ENCODE peak calls at places on chromosomes 12 and 14, in six cellular contexts. M, X, F, N, W and J are unnamed samples.

GRCh38 chr14:53409974-53410373 is 256.9 kb upstream of the DDHD1 start:
- DNase-seq in M (no peak), X (no peak), F (no peak), N (no peak), W (no peak), J (peak)

GRCh38 chr14:33704486-33704885 is 246.4 kb downstream of the EGLN3 start:
- DNase-seq in M (no peak), X (no peak), F (no peak), N (no peak), W (no peak), J (no peak)

GRCh38 chr12:11026118-11026517 is 3.7 kb upstream of the TAS2R19 start:
- DNase-seq in M (no peak), X (no peak), F (no peak), N (no peak), W (no peak), J (no peak)

GRCh38 chr14:93954900-93955891 is 21.2 kb downstream of the ASB2 start:
- DNase-seq in M (peak), X (peak), F (peak), N (no peak), W (no peak), J (no peak)

GRCh38 chr12:5684989-5685388 is 253.1 kb downstream of the NTF3 start:
- DNase-seq in M (no peak), X (no peak), F (no peak), N (no peak), W (no peak), J (no peak)

GRCh38 chr14:84566109-84566508 is 963.8 kb upstream of the FLRT2 start:
- DNase-seq in M (no peak), X (no peak), F (no peak), N (no peak), W (no peak), J (no peak)

GRCh38 chr14:90536092-90536491 is 139.3 kb downstream of the CALM1 start:
- DNase-seq in M (no peak), X (no peak), F (no peak), N (no peak), W (no peak), J (no peak)

GRCh38 chr14:35956376-35957000 is 130.3 kb downstream of the BRMS1L start:
- DNase-seq in M (no peak), X (no peak), F (no peak), N (no peak), W (no peak), J (no peak)

GRCh38 chr12:113241191-113242017 is 20.1 kb downstream of the TPCN1 start:
- DNase-seq in M (peak), X (no peak), F (no peak), N (no peak), W (peak), J (peak)

GRCh38 chr12:98752726-98753125 is 107.6 kb downstream of the APAF1 start:
- DNase-seq in M (no peak), X (no peak), F (no peak), N (no peak), W (peak), J (no peak)

GRCh38 chr14:104938436-104938835 is 13.8 kb downstream of the PLD4 start:
- DNase-seq in M (no peak), X (no peak), F (no peak), N (no peak), W (no peak), J (no peak)

GRCh38 chr14:57863471-57863870 is 2.4 kb downstream of the SLC35F4 start:
- DNase-seq in M (no peak), X (no peak), F (no peak), N (no peak), W (no peak), J (no peak)

GRCh38 chr14:100827140-100827517 is 1.2 kb downstream of the MEG3 start:
- DNase-seq in M (no peak), X (no peak), F (no peak), N (no peak), W (no peak), J (no peak)

GRCh38 chr12:92629349-92630065 is 73.3 kb upstream of the PLEKHG7 start:
- DNase-seq in M (no peak), X (no peak), F (no peak), N (no peak), W (no peak), J (no peak)

GRCh38 chr14:104072586-104072985 is 12.9 kb upstream of the ASPG start:
- DNase-seq in M (no peak), X (no peak), F (no peak), N (no peak), W (no peak), J (no peak)

GRCh38 chr12:1047898-1048660 is 57.1 kb downstream of the ERC1 start:
- DNase-seq in M (no peak), X (no peak), F (no peak), N (no peak), W (no peak), J (no peak)

GRCh38 chr14:23469906-23470403 is 452 bp downstream of the NGDN start:
- DNase-seq in M (no peak), X (no peak), F (no peak), N (no peak), W (no peak), J (no peak)

GRCh38 chr12:95225645-95226212 is 8.1 kb downstream of the VEZT start:
- DNase-seq in M (no peak), X (no peak), F (no peak), N (no peak), W (no peak), J (no peak)

GRCh38 chr12:49030119-49030518 is 11.5 kb upstream of the PRKAG1 start:
- DNase-seq in M (no peak), X (no peak), F (no peak), N (no peak), W (no peak), J (no peak)

GRCh38 chr12:130016986-130017385 is 113.2 kb upstream of the TMEM132D start:
- DNase-seq in M (no peak), X (no peak), F (no peak), N (no peak), W (no peak), J (no peak)

GRCh38 chr12:106885546-106886249 is 70.0 kb upstream of the TMEM263 start:
- DNase-seq in M (no peak), X (no peak), F (no peak), N (no peak), W (no peak), J (no peak)

GRCh38 chr14:53539489-53540126 is 386.5 kb upstream of the DDHD1 start:
- DNase-seq in M (peak), X (peak), F (peak), N (peak), W (peak), J (no peak)

GRCh38 chr14:73324536-73324932 is 87.2 kb downstream of the PAPLN start:
- DNase-seq in M (no peak), X (no peak), F (no peak), N (no peak), W (no peak), J (no peak)

GRCh38 chr12:61137677-61138380 is 1122.4 kb upstream of the USP15 start:
- DNase-seq in M (no peak), X (no peak), F (no peak), N (no peak), W (no peak), J (no peak)